ENCODE peak calls at places on chromosomes 7 and 10, in six cellular contexts. C is IMR-90, X is neuronal stem cell, O is H1, N is mesenchymal stem cell, R is H9. D is an unnamed sample.

GRCh38 chr10:13634207-13634606 is 47.4 kb downstream of the PRPF18 start:
- DNase-seq in C (no peak), X (no peak), O (no peak), N (peak), R (no peak), D (no peak)

GRCh38 chr7:36391436-36392198 is 2.0 kb downstream of the ANLN start:
- DNase-seq in C (peak), X (no peak), O (no peak), N (peak), R (no peak), D (no peak)

GRCh38 chr7:112759905-112760304 is 30.3 kb downstream of the TMEM168 start:
- DNase-seq in C (no peak), X (no peak), O (no peak), N (no peak), R (no peak), D (no peak)

GRCh38 chr10:92268763-92269162 is 22.1 kb downstream of the CPEB3 start:
- DNase-seq in C (no peak), X (no peak), O (no peak), N (no peak), R (no peak), D (no peak)

GRCh38 chr10:60575105-60575504 is 185.4 kb upstream of the ANK3 start:
- DNase-seq in C (no peak), X (no peak), O (no peak), N (no peak), R (no peak), D (no peak)

GRCh38 chr7:140640727-140641531 is at the start of gene DENND2A:
- DNase-seq in C (peak), X (peak), O (peak), N (peak), R (peak), D (peak)

GRCh38 chr10:129063877-129064276 is 403.2 kb upstream of the MGMT start:
- DNase-seq in C (no peak), X (no peak), O (peak), N (no peak), R (no peak), D (no peak)

GRCh38 chr10:101695404-101695732 is 398 bp upstream of the FBXW4 start:
- DNase-seq in C (no peak), X (no peak), O (no peak), N (peak), R (no peak), D (no peak)

GRCh38 chr10:133123746-133124356 is 36.1 kb downstream of the ADGRA1 start:
- DNase-seq in C (no peak), X (no peak), O (no peak), N (no peak), R (no peak), D (no peak)

GRCh38 chr10:18868919-18869318 is 179.7 kb upstream of the MALRD1 start:
- DNase-seq in C (no peak), X (no peak), O (no peak), N (no peak), R (no peak), D (no peak)

GRCh38 chr10:127391875-127392274 is 157.2 kb upstream of the NPS start:
- DNase-seq in C (no peak), X (no peak), O (no peak), N (no peak), R (no peak), D (no peak)

GRCh38 chr7:157500171-157500960 is 163.6 kb downstream of the DNAJB6 start:
- DNase-seq in C (no peak), X (no peak), O (peak), N (no peak), R (peak), D (no peak)

GRCh38 chr10:133156674-133157579 is 3.1 kb upstream of the KNDC1 start:
- DNase-seq in C (peak), X (no peak), O (no peak), N (no peak), R (no peak), D (no peak)

GRCh38 chr7:120407015-120407414 is 134.0 kb downstream of the KCND2 start:
- DNase-seq in C (no peak), X (no peak), O (no peak), N (no peak), R (no peak), D (no peak)

GRCh38 chr7:37230221-37230620 is 218.4 kb downstream of the ELMO1 start:
- DNase-seq in C (no peak), X (no peak), O (no peak), N (no peak), R (no peak), D (no peak)

GRCh38 chr10:121113385-121113696 is 262.2 kb downstream of the WDR11 start:
- DNase-seq in C (no peak), X (no peak), O (no peak), N (no peak), R (no peak), D (peak)

GRCh38 chr7:129792721-129793120 is 160.0 kb downstream of the UBE2H start:
- DNase-seq in C (no peak), X (no peak), O (no peak), N (no peak), R (no peak), D (no peak)

GRCh38 chr7:31017748-31018120 is 34.4 kb upstream of the ADCYAP1R1 start:
- DNase-seq in C (no peak), X (no peak), O (no peak), N (no peak), R (no peak), D (no peak)

GRCh38 chr7:85160223-85160622 is 26.6 kb downstream of the SEMA3D start:
- DNase-seq in C (peak), X (no peak), O (no peak), N (peak), R (no peak), D (no peak)

GRCh38 chr7:601573-602340 is 82.1 kb upstream of the PDGFA start:
- DNase-seq in C (peak), X (no peak), O (no peak), N (no peak), R (no peak), D (no peak)

GRCh38 chr7:42232275-42232674 is 4.7 kb downstream of the GLI3 start:
- DNase-seq in C (peak), X (no peak), O (no peak), N (peak), R (no peak), D (peak)

GRCh38 chr10:110512461-110513187 is 14.9 kb downstream of the DUSP5 start:
- DNase-seq in C (peak), X (no peak), O (no peak), N (peak), R (no peak), D (no peak)

GRCh38 chr10:127935115-127935561 is 28.2 kb downstream of the PTPRE start:
- DNase-seq in C (no peak), X (no peak), O (no peak), N (peak), R (no peak), D (no peak)

GRCh38 chr10:132328738-132329137 is 3.3 kb upstream of the LRRC27 start:
- DNase-seq in C (no peak), X (no peak), O (no peak), N (no peak), R (no peak), D (no peak)

GRCh38 chr10:44571701-44572100 is 186.8 kb upstream of the CXCL12 start:
- DNase-seq in C (peak), X (no peak), O (no peak), N (no peak), R (no peak), D (no peak)

GRCh38 chr10:74388801-74389200 is 237.8 kb downstream of the ADK start:
- DNase-seq in C (no peak), X (no peak), O (no peak), N (no peak), R (no peak), D (no peak)

GRCh38 chr10:74394416-74394969 is 243.5 kb downstream of the ADK start:
- DNase-seq in C (peak), X (no peak), O (no peak), N (no peak), R (no peak), D (no peak)

GRCh38 chr10:74391786-74392185 is 240.8 kb downstream of the ADK start:
- DNase-seq in C (no peak), X (no peak), O (no peak), N (no peak), R (no peak), D (no peak)
- H2BK15ac ChIP-seq in C (no peak), X (no peak), O (no peak), N (no peak), R (no peak), D (no peak)

GRCh38 chr7:20190588-20190987 is 26.6 kb downstream of the MACC1 start:
- DNase-seq in C (no peak), X (no peak), O (no peak), N (no peak), R (no peak), D (no peak)
- H2BK15ac ChIP-seq in C (no peak), X (no peak), O (no peak), N (no peak), R (no peak), D (no peak)

DNA sequence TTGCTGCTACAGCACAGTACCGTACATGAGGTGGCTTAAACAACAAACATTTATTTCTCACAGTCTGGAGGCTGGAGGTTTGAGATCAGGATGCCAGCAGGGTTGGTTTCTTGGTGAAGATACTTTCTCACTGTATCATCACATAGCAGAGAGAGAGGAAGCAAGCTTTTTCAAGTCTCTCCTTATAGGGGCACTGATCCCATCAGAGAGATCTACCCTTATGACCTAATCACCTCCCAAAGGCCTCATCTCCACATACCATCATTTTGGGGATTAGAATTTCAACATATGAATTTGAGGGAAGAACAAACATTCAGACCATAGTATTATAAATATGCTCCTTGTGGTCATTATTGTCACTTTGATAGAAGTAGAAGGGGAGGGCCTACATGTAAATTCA is 606.1 kb downstream of the LRMDA start:
- DNase-seq in C (no peak), X (no peak), O (no peak), N (peak), R (no peak), D (no peak)
- H2BK15ac ChIP-seq in C (no peak), X (no peak), O (no peak), N (no peak), R (no peak), D (no peak)

GRCh38 chr10:49218480-49218879 is 30.3 kb upstream of the TMEM273 start:
- DNase-seq in C (no peak), X (no peak), O (no peak), N (no peak), R (no peak), D (no peak)

GRCh38 chr10:49220679-49221078 is 32.5 kb upstream of the TMEM273 start:
- DNase-seq in C (no peak), X (no peak), O (no peak), N (no peak), R (no peak), D (no peak)

GRCh38 chr10:49220031-49220430 is 31.8 kb upstream of the TMEM273 start:
- DNase-seq in C (peak), X (no peak), O (no peak), N (no peak), R (no peak), D (no peak)

GRCh38 chr10:49217645-49218044 is 29.5 kb upstream of the TMEM273 start:
- DNase-seq in C (no peak), X (no peak), O (no peak), N (no peak), R (no peak), D (no peak)

GRCh38 chr10:49219248-49219647 is 31.1 kb upstream of the TMEM273 start:
- DNase-seq in C (no peak), X (no peak), O (no peak), N (no peak), R (no peak), D (no peak)
- H2BK15ac ChIP-seq in C (no peak), X (no peak), O (no peak), N (no peak), R (no peak), D (no peak)

GRCh38 chr10:16907720-16908119 is 90.5 kb upstream of the RSU1 start:
- DNase-seq in C (no peak), X (no peak), O (no peak), N (no peak), R (no peak), D (no peak)

GRCh38 chr10:16905304-16905703 is 88.1 kb upstream of the RSU1 start:
- DNase-seq in C (no peak), X (no peak), O (no peak), N (peak), R (no peak), D (no peak)

GRCh38 chr10:16902606-16903005 is 85.4 kb upstream of the RSU1 start:
- DNase-seq in C (no peak), X (no peak), O (no peak), N (no peak), R (no peak), D (peak)

GRCh38 chr10:16904049-16904448 is 86.8 kb upstream of the RSU1 start:
- DNase-seq in C (no peak), X (no peak), O (no peak), N (no peak), R (no peak), D (no peak)

DNA sequence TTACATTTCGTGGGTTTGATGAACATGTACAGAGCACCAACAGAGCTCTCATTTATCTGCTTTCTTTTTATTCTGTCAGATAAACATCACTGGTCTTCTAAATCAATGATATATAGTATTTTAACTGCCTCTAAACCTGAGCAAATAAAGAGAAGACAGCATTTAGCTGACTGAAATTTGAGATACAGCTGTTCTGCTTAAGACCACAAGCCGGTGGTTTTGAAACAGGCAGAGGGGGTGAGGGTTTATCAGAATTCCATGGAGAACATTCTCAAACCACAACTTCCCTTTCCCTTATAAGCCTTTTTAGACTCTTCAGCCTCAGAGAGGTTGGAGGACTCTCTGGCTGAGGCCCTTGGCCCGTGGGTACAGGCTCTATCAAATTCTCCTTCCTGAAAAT is 87.4 kb upstream of the RSU1 start:
- DNase-seq in C (peak), X (no peak), O (no peak), N (peak), R (no peak), D (no peak)
- H2BK15ac ChIP-seq in C (no peak), X (no peak), O (no peak), N (no peak), R (no peak), D (no peak)

GRCh38 chr7:92622680-92623079 is 32.5 kb upstream of the FAM133B start:
- DNase-seq in C (no peak), X (no peak), O (no peak), N (no peak), R (no peak), D (no peak)
- H2BK15ac ChIP-seq in C (peak), X (no peak), O (no peak), N (no peak), R (no peak), D (no peak)

GRCh38 chr10:79472951-79473350 is 27.5 kb upstream of the ZCCHC24 start:
- DNase-seq in C (no peak), X (no peak), O (no peak), N (peak), R (peak), D (no peak)

GRCh38 chr10:79473511-79474095 is 28.2 kb upstream of the ZCCHC24 start:
- DNase-seq in C (no peak), X (no peak), O (no peak), N (no peak), R (peak), D (no peak)

GRCh38 chr10:79470096-79470495 is 24.7 kb upstream of the ZCCHC24 start:
- DNase-seq in C (no peak), X (no peak), O (no peak), N (no peak), R (peak), D (no peak)

GRCh38 chr10:79471776-79472175 is 26.4 kb upstream of the ZCCHC24 start:
- DNase-seq in C (no peak), X (no peak), O (no peak), N (no peak), R (peak), D (no peak)

GRCh38 chr10:79472449-79472848 is 27.0 kb upstream of the ZCCHC24 start:
- DNase-seq in C (no peak), X (no peak), O (no peak), N (no peak), R (peak), D (no peak)
- H2BK15ac ChIP-seq in C (no peak), X (no peak), O (no peak), N (no peak), R (no peak), D (no peak)

DNA sequence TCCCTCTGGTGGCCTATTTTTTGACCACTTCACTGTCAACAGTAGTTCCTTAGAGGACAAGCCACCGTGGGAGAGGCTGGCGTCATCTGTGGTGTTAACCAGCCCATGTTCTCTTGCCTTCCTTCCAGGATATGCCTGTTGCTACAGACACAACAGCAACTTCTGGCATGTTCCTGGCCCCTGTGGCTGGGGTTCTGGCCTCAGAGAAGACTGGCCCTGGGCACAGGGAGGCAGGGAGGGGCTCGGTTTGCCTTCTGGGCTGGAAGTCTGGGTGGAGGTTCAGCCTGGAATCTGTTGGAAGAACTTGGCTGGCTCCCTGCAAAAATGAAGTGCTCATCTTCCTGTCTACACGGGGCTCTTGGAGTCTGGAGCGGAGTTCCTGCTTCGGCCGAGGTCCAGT is 25.7 kb downstream of the GOLGA7B start:
- DNase-seq in C (no peak), X (no peak), O (no peak), N (no peak), R (no peak), D (no peak)
- H2BK15ac ChIP-seq in C (no peak), X (no peak), O (no peak), N (no peak), R (no peak), D (no peak)

GRCh38 chr7:118285358-118285757 is 60.9 kb downstream of the ANKRD7 start:
- DNase-seq in C (no peak), X (no peak), O (no peak), N (no peak), R (no peak), D (no peak)

GRCh38 chr7:118286131-118286530 is 61.6 kb downstream of the ANKRD7 start:
- DNase-seq in C (no peak), X (no peak), O (no peak), N (no peak), R (no peak), D (no peak)

GRCh38 chr7:118289476-118289875 is 65.0 kb downstream of the ANKRD7 start:
- DNase-seq in C (no peak), X (no peak), O (no peak), N (no peak), R (no peak), D (no peak)

DNA sequence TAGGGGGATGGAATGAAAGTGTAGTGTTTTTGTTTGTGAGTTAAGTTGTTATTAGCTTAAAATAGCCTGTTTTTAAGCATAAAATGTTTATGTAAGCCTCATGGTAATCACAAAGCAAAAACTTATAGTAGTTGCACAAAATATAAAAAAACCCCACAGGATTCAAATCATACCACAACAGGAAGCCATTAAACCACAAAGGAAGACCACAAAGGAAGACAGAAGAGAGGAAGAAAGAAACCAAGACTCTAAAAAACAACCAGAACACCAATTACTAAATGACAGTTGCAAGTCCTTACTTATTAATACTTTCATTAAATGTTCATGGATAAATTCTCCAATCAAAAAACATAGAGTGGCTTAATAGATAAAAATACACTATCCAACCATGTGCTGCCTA is 63.6 kb downstream of the ANKRD7 start:
- DNase-seq in C (no peak), X (no peak), O (no peak), N (peak), R (no peak), D (no peak)
- H2BK15ac ChIP-seq in C (no peak), X (no peak), O (no peak), N (no peak), R (no peak), D (no peak)

D was measured in mesendoderm.